ENCODE peak calls at places on chromosome 16, in ten cellular contexts. One of them, this sample, is unnamed.

GRCh38 chr16:48498761-48499600 is 111.0 kb downstream of the N4BP1 start:
- DNase-seq in Peyer's patch: no peak
- DNase-seq in endodermal cell: no peak
- DNase-seq in neural crest cell: no peak
- DNase-seq in CD8-positive, alpha-beta T cell: no peak
- DNase-seq in astrocyte of the spinal cord: peak; percentile 50
- DNase-seq in hepatocyte: peak; percentile 64
- DNase-seq in HFF-Myc: peak; percentile 70
- DNase-seq in A549: no peak
- DNase-seq in cardiac fibroblast: peak; percentile 85
- DNase-seq in this sample: no peak

GRCh38 chr16:25257956-25258855 is 561 bp upstream of the ZKSCAN2 start:
- DNase-seq in Peyer's patch: peak; percentile 87
- DNase-seq in endodermal cell: peak; percentile 94
- DNase-seq in neural crest cell: peak; percentile 84
- DNase-seq in CD8-positive, alpha-beta T cell: peak; percentile 79
- DNase-seq in astrocyte of the spinal cord: peak; percentile 90
- DNase-seq in hepatocyte: peak; percentile 93
- DNase-seq in HFF-Myc: peak; percentile 30
- DNase-seq in A549: peak; percentile 82
- DNase-seq in cardiac fibroblast: peak; percentile 88
- DNase-seq in this sample: peak; percentile 81

GRCh38 chr16:72847187-72848044 is 200.5 kb downstream of the ZFHX3 start:
- DNase-seq in Peyer's patch: no peak
- DNase-seq in endodermal cell: peak; percentile 79
- DNase-seq in neural crest cell: no peak
- DNase-seq in CD8-positive, alpha-beta T cell: no peak
- DNase-seq in astrocyte of the spinal cord: peak; percentile 34
- DNase-seq in hepatocyte: peak; percentile 50
- DNase-seq in HFF-Myc: no peak
- DNase-seq in A549: peak; percentile 63
- DNase-seq in cardiac fibroblast: peak; percentile 55
- DNase-seq in this sample: peak; percentile 32

GRCh38 chr16:25692307-25692706 is 548 bp downstream of the HS3ST4 start:
- DNase-seq in Peyer's patch: no peak
- DNase-seq in endodermal cell: peak; percentile 67
- DNase-seq in neural crest cell: no peak
- DNase-seq in CD8-positive, alpha-beta T cell: no peak
- DNase-seq in astrocyte of the spinal cord: no peak
- DNase-seq in hepatocyte: peak; percentile 57
- DNase-seq in HFF-Myc: no peak
- DNase-seq in A549: no peak
- DNase-seq in cardiac fibroblast: no peak
- DNase-seq in this sample: peak; percentile 18

GRCh38 chr16:85995591-85996461 is 96.9 kb downstream of the IRF8 start:
- DNase-seq in Peyer's patch: no peak
- DNase-seq in endodermal cell: peak; percentile 30
- DNase-seq in neural crest cell: no peak
- DNase-seq in CD8-positive, alpha-beta T cell: no peak
- DNase-seq in astrocyte of the spinal cord: no peak
- DNase-seq in hepatocyte: peak; percentile 35
- DNase-seq in HFF-Myc: no peak
- DNase-seq in A549: no peak
- DNase-seq in cardiac fibroblast: no peak
- DNase-seq in this sample: no peak

GRCh38 chr16:347203-347602 is 5.3 kb downstream of the AXIN1 start:
- DNase-seq in Peyer's patch: no peak
- DNase-seq in endodermal cell: no peak
- DNase-seq in neural crest cell: no peak
- DNase-seq in CD8-positive, alpha-beta T cell: no peak
- DNase-seq in astrocyte of the spinal cord: no peak
- DNase-seq in hepatocyte: no peak
- DNase-seq in HFF-Myc: no peak
- DNase-seq in A549: no peak
- DNase-seq in cardiac fibroblast: no peak
- DNase-seq in this sample: no peak

GRCh38 chr16:57186630-57187507 is 740 bp downstream of the RSPRY1 start:
- DNase-seq in Peyer's patch: peak; percentile 60
- DNase-seq in endodermal cell: peak; percentile 71
- DNase-seq in neural crest cell: peak; percentile 2
- DNase-seq in CD8-positive, alpha-beta T cell: no peak
- DNase-seq in astrocyte of the spinal cord: peak; percentile 29
- DNase-seq in hepatocyte: peak; percentile 54
- DNase-seq in HFF-Myc: no peak
- DNase-seq in A549: peak; percentile 35
- DNase-seq in cardiac fibroblast: peak; percentile 52
- DNase-seq in this sample: peak; percentile 31

GRCh38 chr16:12257926-12258561 is 281.5 kb downstream of the SNX29 start:
- DNase-seq in Peyer's patch: peak; percentile 86
- DNase-seq in endodermal cell: peak; percentile 86
- DNase-seq in neural crest cell: no peak
- DNase-seq in CD8-positive, alpha-beta T cell: no peak
- DNase-seq in astrocyte of the spinal cord: no peak
- DNase-seq in hepatocyte: peak; percentile 67
- DNase-seq in HFF-Myc: no peak
- DNase-seq in A549: no peak
- DNase-seq in cardiac fibroblast: no peak
- DNase-seq in this sample: no peak

GRCh38 chr16:19284207-19284606 is 1.3 kb upstream of the CLEC19A start:
- DNase-seq in Peyer's patch: no peak
- DNase-seq in endodermal cell: no peak
- DNase-seq in neural crest cell: no peak
- DNase-seq in CD8-positive, alpha-beta T cell: no peak
- DNase-seq in astrocyte of the spinal cord: peak; percentile 3
- DNase-seq in hepatocyte: no peak
- DNase-seq in HFF-Myc: no peak
- DNase-seq in A549: peak; percentile 58
- DNase-seq in cardiac fibroblast: no peak
- DNase-seq in this sample: no peak

DNA sequence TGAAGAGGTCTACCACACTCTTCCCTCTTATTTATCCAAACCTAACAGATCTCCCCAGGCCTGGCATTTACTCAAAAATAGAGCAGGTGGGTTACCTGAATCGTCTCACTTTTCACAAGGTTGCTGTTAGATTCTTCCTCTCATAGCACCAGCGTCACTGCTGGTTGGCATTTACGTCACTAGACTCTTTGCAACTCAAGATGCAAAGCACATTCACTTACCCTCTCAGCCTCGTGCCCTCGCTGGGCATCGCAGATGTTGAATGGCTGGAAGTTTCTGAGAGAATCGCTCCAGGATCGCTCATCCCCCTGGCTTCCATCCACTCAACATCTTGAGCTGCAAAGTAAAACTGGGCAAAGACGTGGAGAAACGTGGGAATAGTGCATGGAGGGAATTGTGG is 21.9 kb downstream of the GSG1L start:
- DNase-seq in Peyer's patch: no peak
- DNase-seq in endodermal cell: no peak
- DNase-seq in neural crest cell: no peak
- DNase-seq in CD8-positive, alpha-beta T cell: no peak
- DNase-seq in astrocyte of the spinal cord: no peak
- DNase-seq in hepatocyte: no peak
- DNase-seq in HFF-Myc: no peak
- DNase-seq in A549: no peak
- DNase-seq in cardiac fibroblast: no peak
- DNase-seq in this sample: no peak
- TF ChIP-seq CTCF in Peyer's patch: no peak
- TF ChIP-seq CTCF in endodermal cell: no peak
- TF ChIP-seq CTCF in neural crest cell: no peak
- TF ChIP-seq CTCF in CD8-positive, alpha-beta T cell: no peak
- TF ChIP-seq CTCF in astrocyte of the spinal cord: no peak
- TF ChIP-seq CTCF in hepatocyte: no peak
- TF ChIP-seq CTCF in HFF-Myc: no peak
- TF ChIP-seq CTCF in A549: no peak
- TF ChIP-seq CTCF in cardiac fibroblast: no peak
- TF ChIP-seq CTCF in this sample: no peak

GRCh38 chr16:4891097-4891885 is 44.0 kb downstream of the UBN1 start:
- DNase-seq in Peyer's patch: no peak
- DNase-seq in endodermal cell: no peak
- DNase-seq in neural crest cell: no peak
- DNase-seq in CD8-positive, alpha-beta T cell: no peak
- DNase-seq in astrocyte of the spinal cord: no peak
- DNase-seq in hepatocyte: no peak
- DNase-seq in HFF-Myc: no peak
- DNase-seq in A549: no peak
- DNase-seq in cardiac fibroblast: no peak
- DNase-seq in this sample: no peak

GRCh38 chr16:4892356-4893102 is 44.4 kb downstream of the PPL start:
- DNase-seq in Peyer's patch: no peak
- DNase-seq in endodermal cell: no peak
- DNase-seq in neural crest cell: no peak
- DNase-seq in CD8-positive, alpha-beta T cell: no peak
- DNase-seq in astrocyte of the spinal cord: peak; percentile 11
- DNase-seq in hepatocyte: peak; percentile 43
- DNase-seq in HFF-Myc: no peak
- DNase-seq in A549: no peak
- DNase-seq in cardiac fibroblast: peak; percentile 27
- DNase-seq in this sample: no peak

GRCh38 chr16:4890686-4891085 is 43.4 kb downstream of the UBN1 start:
- DNase-seq in Peyer's patch: no peak
- DNase-seq in endodermal cell: no peak
- DNase-seq in neural crest cell: no peak
- DNase-seq in CD8-positive, alpha-beta T cell: no peak
- DNase-seq in astrocyte of the spinal cord: no peak
- DNase-seq in hepatocyte: no peak
- DNase-seq in HFF-Myc: no peak
- DNase-seq in A549: no peak
- DNase-seq in cardiac fibroblast: no peak
- DNase-seq in this sample: no peak

GRCh38 chr16:4893103-4893862 is 43.7 kb downstream of the PPL start:
- DNase-seq in Peyer's patch: no peak
- DNase-seq in endodermal cell: no peak
- DNase-seq in neural crest cell: no peak
- DNase-seq in CD8-positive, alpha-beta T cell: no peak
- DNase-seq in astrocyte of the spinal cord: no peak
- DNase-seq in hepatocyte: no peak
- DNase-seq in HFF-Myc: no peak
- DNase-seq in A549: no peak
- DNase-seq in cardiac fibroblast: no peak
- DNase-seq in this sample: no peak

GRCh38 chr16:4891886-4892216 is 44.6 kb downstream of the UBN1 start:
- DNase-seq in Peyer's patch: no peak
- DNase-seq in endodermal cell: no peak
- DNase-seq in neural crest cell: no peak
- DNase-seq in CD8-positive, alpha-beta T cell: no peak
- DNase-seq in astrocyte of the spinal cord: no peak
- DNase-seq in hepatocyte: no peak
- DNase-seq in HFF-Myc: no peak
- DNase-seq in A549: no peak
- DNase-seq in cardiac fibroblast: no peak
- DNase-seq in this sample: no peak
- TF ChIP-seq CTCF in Peyer's patch: no peak
- TF ChIP-seq CTCF in endodermal cell: no peak
- TF ChIP-seq CTCF in neural crest cell: no peak
- TF ChIP-seq CTCF in CD8-positive, alpha-beta T cell: no peak
- TF ChIP-seq CTCF in astrocyte of the spinal cord: no peak
- TF ChIP-seq CTCF in hepatocyte: no peak
- TF ChIP-seq CTCF in HFF-Myc: no peak
- TF ChIP-seq CTCF in A549: no peak
- TF ChIP-seq CTCF in cardiac fibroblast: no peak
- TF ChIP-seq CTCF in this sample: no peak

DNA sequence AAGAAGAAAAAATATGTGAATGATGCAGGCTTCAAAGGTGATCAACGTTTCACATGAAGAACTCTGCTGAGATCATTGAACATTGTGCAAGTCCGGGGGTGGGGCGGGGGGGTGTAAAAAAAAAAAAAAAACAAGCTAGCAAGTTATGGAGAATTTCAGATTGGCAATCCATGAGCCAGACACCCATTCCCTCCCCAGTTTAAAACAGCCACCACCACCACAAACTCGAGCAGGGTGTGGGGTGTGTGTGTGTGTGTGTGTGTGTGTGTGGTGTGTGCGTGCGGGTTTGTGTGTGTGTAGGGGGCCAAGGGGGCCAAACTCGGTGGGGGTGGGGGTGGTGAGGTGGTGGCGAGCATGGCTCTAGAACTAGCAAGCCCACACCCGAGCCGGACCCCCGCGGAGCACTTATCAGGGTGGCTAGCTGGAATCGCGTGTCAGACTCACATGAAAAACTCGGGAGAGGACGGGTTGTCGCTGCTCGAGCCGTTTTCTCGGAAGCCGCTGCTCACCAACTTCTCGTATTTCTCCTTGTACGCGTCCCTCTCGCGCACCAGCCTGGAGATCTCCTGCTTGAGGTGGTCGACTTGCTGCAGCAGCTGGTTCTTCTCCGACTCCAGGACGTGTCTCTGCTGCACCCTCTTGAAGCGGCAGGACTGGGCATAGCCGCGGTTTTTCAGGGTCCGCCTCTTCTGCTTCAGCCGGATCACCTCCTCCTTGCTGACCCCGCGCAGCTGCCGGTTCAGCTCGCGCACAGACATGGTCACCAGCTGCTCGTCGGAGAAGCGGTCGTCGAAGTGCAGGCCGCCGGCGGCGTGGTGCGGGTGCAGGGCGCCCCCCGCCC is 2.0 kb downstream of the MAF start:
- DNase-seq in Peyer's patch: peak; percentile 65
- DNase-seq in endodermal cell: peak; percentile 91
- DNase-seq in neural crest cell: peak; percentile 48
- DNase-seq in CD8-positive, alpha-beta T cell: peak; percentile 38
- DNase-seq in astrocyte of the spinal cord: peak; percentile 52
- DNase-seq in hepatocyte: peak; percentile 68
- DNase-seq in HFF-Myc: no peak
- DNase-seq in A549: peak; percentile 31
- DNase-seq in cardiac fibroblast: peak; percentile 39
- DNase-seq in this sample: peak; percentile 69
- TF ChIP-seq CTCF in Peyer's patch: peak; percentile 15
- TF ChIP-seq CTCF in endodermal cell: peak; percentile 70
- TF ChIP-seq CTCF in neural crest cell: peak; percentile 49
- TF ChIP-seq CTCF in CD8-positive, alpha-beta T cell: no peak
- TF ChIP-seq CTCF in astrocyte of the spinal cord: peak; percentile 8
- TF ChIP-seq CTCF in hepatocyte: peak; percentile 36
- TF ChIP-seq CTCF in HFF-Myc: no peak
- TF ChIP-seq CTCF in A549: no peak
- TF ChIP-seq CTCF in cardiac fibroblast: no peak
- TF ChIP-seq CTCF in this sample: peak; percentile 19

GRCh38 chr16:78425957-78426590 is 326.6 kb downstream of the WWOX start:
- DNase-seq in Peyer's patch: no peak
- DNase-seq in endodermal cell: no peak
- DNase-seq in neural crest cell: no peak
- DNase-seq in CD8-positive, alpha-beta T cell: no peak
- DNase-seq in astrocyte of the spinal cord: no peak
- DNase-seq in hepatocyte: no peak
- DNase-seq in HFF-Myc: no peak
- DNase-seq in A549: no peak
- DNase-seq in cardiac fibroblast: no peak
- DNase-seq in this sample: no peak

GRCh38 chr16:78416400-78416799 is 316.9 kb downstream of the WWOX start:
- DNase-seq in Peyer's patch: no peak
- DNase-seq in endodermal cell: no peak
- DNase-seq in neural crest cell: no peak
- DNase-seq in CD8-positive, alpha-beta T cell: no peak
- DNase-seq in astrocyte of the spinal cord: no peak
- DNase-seq in hepatocyte: no peak
- DNase-seq in HFF-Myc: no peak
- DNase-seq in A549: no peak
- DNase-seq in cardiac fibroblast: no peak
- DNase-seq in this sample: no peak

GRCh38 chr16:78415669-78416068 is 316.2 kb downstream of the WWOX start:
- DNase-seq in Peyer's patch: no peak
- DNase-seq in endodermal cell: peak; percentile 53
- DNase-seq in neural crest cell: no peak
- DNase-seq in CD8-positive, alpha-beta T cell: no peak
- DNase-seq in astrocyte of the spinal cord: no peak
- DNase-seq in hepatocyte: no peak
- DNase-seq in HFF-Myc: no peak
- DNase-seq in A549: no peak
- DNase-seq in cardiac fibroblast: no peak
- DNase-seq in this sample: no peak

GRCh38 chr16:78421244-78421661 is 321.8 kb downstream of the WWOX start:
- DNase-seq in Peyer's patch: no peak
- DNase-seq in endodermal cell: peak; percentile 64
- DNase-seq in neural crest cell: no peak
- DNase-seq in CD8-positive, alpha-beta T cell: no peak
- DNase-seq in astrocyte of the spinal cord: no peak
- DNase-seq in hepatocyte: no peak
- DNase-seq in HFF-Myc: no peak
- DNase-seq in A549: no peak
- DNase-seq in cardiac fibroblast: no peak
- DNase-seq in this sample: no peak
- TF ChIP-seq CTCF in Peyer's patch: no peak
- TF ChIP-seq CTCF in endodermal cell: peak; percentile 50
- TF ChIP-seq CTCF in neural crest cell: no peak
- TF ChIP-seq CTCF in CD8-positive, alpha-beta T cell: no peak
- TF ChIP-seq CTCF in astrocyte of the spinal cord: no peak
- TF ChIP-seq CTCF in hepatocyte: no peak
- TF ChIP-seq CTCF in HFF-Myc: no peak
- TF ChIP-seq CTCF in A549: no peak
- TF ChIP-seq CTCF in cardiac fibroblast: no peak
- TF ChIP-seq CTCF in this sample: no peak

This sample was measured in endothelial cell.